ENCODE peak calls at places on chromosomes 7 and 10, in five cellular contexts. I is BE2C, Q is tibial artery, G is fibroblast of the aortic adventitia, C is ovary. U is an unnamed sample.

GRCh38 chr10:1174022-1174421 is 117.8 kb downstream of the WDR37 start:
- DNase-seq in Q (peak), C (no peak), G (no peak), I (no peak), U (no peak)

GRCh38 chr10:14667748-14668147 is 106.9 kb downstream of the FAM107B start:
- DNase-seq in C (no peak), I (no peak), Q (no peak), G (no peak), U (no peak)

GRCh38 chr7:131557521-131558385 is 1.3 kb upstream of the PODXL start:
- DNase-seq in C (peak), I (peak), G (peak), Q (peak), U (no peak)

GRCh38 chr7:134693256-134693655 is 46.6 kb downstream of the BPGM start:
- DNase-seq in G (peak), I (no peak), C (no peak), Q (peak), U (peak)

GRCh38 chr7:100588438-100588837 is 2.3 kb downstream of the FBXO24 start:
- DNase-seq in I (peak), C (no peak), Q (no peak), G (no peak), U (no peak)

GRCh38 chr10:6195376-6195775 is 7.4 kb upstream of the PFKFB3 start:
- DNase-seq in C (no peak), I (no peak), Q (peak), G (peak), U (no peak)

GRCh38 chr10:110498982-110499795 is 1.5 kb downstream of the DUSP5 start:
- DNase-seq in C (peak), Q (no peak), G (peak), I (peak), U (no peak)

GRCh38 chr10:122648599-122649428 is 50.8 kb downstream of the C10orf120 start:
- DNase-seq in C (no peak), Q (peak), G (peak), I (peak), U (no peak)

GRCh38 chr10:60422809-60423208 is 33.1 kb upstream of the ANK3 start:
- DNase-seq in I (no peak), Q (no peak), G (no peak), C (no peak), U (no peak)

GRCh38 chr10:97016728-97017473 is 168.9 kb downstream of the SLIT1 start:
- DNase-seq in Q (peak), I (no peak), G (no peak), C (no peak), U (no peak)

GRCh38 chr10:64537112-64537511 is 1015.9 kb downstream of the REEP3 start:
- DNase-seq in C (no peak), G (no peak), I (no peak), Q (no peak), U (no peak)

GRCh38 chr10:83166344-83166743 is 973.0 kb upstream of the GHITM start:
- DNase-seq in Q (no peak), G (no peak), C (no peak), I (peak), U (no peak)
- TF ChIP-seq CTCF in Q (no peak), G (no peak), C (no peak), I (peak), U (no peak)

DNA sequence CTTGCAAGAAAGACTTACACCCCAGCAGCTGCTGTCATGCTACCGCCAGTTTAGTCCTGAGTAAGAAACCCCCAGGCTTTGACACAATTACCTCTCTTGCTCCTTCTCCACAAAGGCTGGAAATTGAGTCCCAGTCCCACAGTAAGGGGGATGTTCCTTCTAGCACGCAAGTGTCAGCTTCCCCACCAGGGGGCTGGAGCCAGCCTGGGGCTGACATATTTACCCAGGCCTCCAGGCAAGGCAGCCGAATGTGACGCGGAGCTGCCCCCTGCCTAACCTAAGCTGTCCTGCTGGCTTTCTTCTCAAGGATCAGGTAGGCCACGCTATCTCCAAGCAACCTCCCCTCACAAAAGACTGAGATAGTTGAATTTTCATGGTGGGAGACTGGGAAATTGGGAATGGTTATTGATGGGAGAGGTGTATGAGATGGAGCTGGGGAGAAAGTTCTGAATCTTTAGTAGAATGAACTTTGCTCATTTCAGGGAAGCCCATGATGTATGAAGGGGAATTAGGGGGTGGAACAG is 19.2 kb upstream of the BMPER start:
- DNase-seq in G (no peak), Q (no peak), I (peak), C (no peak), U (no peak)
- TF ChIP-seq CTCF in G (peak), Q (peak), I (peak), C (no peak), U (peak)

GRCh38 chr7:75738975-75739795 is 444 bp upstream of the HIP1 start:
- DNase-seq in Q (peak), G (peak), I (peak), C (peak), U (peak)
- TF ChIP-seq CTCF in Q (peak), G (no peak), I (no peak), C (peak), U (no peak)

GRCh38 chr7:2605608-2606538 is 25.9 kb upstream of the TTYH3 start:
- DNase-seq in G (no peak), I (no peak), C (no peak), Q (peak), U (no peak)

GRCh38 chr7:2602736-2603387 is 28.9 kb upstream of the TTYH3 start:
- DNase-seq in I (no peak), G (no peak), C (no peak), Q (no peak), U (no peak)

GRCh38 chr7:2606539-2606936 is 25.2 kb upstream of the TTYH3 start:
- DNase-seq in I (peak), C (no peak), Q (no peak), G (no peak), U (no peak)

GRCh38 chr7:2603388-2603965 is 28.3 kb upstream of the TTYH3 start:
- DNase-seq in G (no peak), C (no peak), I (no peak), Q (no peak), U (no peak)

DNA sequence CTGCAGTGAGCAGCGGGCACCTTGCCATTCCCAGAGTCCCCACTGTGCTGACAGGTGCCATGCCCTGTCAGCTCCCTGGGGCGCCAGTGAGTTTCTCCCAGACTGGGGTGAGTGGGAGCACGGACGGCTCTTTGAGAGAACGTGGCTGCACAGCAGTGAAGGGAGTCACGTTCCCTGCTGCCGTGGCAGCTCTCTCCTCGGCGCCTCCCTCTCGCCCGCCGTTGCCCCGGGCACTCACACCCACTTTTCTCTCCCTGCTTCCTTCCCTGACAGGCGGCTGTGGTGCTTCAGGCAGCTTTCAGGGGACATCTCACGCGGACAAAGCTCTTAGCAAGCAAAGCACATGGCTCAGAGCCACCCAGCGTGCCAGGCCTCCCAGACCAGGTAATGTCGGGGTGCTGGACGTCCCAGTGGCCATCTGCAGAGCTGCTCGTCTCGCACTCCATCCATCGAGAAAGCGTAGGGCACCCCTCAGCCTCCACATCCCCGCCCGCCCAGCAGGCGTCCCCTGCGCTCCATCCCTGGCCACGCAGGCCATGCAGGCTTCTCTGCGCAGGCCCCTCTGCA is 27.1 kb upstream of the TTYH3 start:
- DNase-seq in Q (peak), I (no peak), G (no peak), C (no peak), U (no peak)
- TF ChIP-seq CTCF in Q (no peak), I (peak), G (no peak), C (no peak), U (no peak)

DNA sequence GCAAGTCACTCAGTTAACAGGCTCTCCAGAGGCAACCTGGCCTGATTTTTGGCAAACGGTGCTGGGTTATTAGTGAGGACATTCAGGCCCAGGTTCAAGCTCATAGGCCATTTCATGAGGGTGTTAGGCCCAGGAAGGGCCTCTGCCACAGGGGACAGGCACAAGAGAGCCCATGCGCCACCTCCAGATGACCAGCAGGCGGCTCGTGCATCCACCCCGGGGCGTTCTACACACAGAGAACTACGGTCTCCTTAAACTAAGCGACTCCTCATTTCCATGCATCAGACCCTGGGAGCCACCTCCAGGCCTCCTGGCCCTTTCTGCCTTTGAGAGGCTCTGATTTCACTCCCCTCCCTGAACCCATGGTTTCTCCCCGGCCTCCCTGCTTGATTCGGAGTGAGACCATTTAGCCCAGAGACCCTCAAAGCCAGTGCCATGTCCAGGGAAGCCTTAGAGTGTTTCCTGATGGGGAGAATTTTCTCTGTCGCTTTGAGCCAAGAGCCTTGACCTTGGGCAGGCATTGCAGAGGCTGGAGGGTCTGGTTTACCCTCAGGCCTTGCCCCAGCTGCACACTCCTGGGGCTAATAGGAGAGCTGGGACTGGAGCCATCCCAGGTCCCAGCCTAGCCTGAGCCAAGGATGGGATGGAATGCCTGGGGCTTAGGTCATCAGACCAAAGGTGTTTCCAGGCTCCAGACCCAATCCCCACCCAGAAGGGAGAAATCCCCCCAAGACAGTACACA is 188.0 kb downstream of the GRID1 start:
- DNase-seq in C (no peak), I (peak), Q (peak), G (no peak), U (no peak)
- TF ChIP-seq CTCF in C (no peak), I (peak), Q (no peak), G (peak), U (peak)

DNA sequence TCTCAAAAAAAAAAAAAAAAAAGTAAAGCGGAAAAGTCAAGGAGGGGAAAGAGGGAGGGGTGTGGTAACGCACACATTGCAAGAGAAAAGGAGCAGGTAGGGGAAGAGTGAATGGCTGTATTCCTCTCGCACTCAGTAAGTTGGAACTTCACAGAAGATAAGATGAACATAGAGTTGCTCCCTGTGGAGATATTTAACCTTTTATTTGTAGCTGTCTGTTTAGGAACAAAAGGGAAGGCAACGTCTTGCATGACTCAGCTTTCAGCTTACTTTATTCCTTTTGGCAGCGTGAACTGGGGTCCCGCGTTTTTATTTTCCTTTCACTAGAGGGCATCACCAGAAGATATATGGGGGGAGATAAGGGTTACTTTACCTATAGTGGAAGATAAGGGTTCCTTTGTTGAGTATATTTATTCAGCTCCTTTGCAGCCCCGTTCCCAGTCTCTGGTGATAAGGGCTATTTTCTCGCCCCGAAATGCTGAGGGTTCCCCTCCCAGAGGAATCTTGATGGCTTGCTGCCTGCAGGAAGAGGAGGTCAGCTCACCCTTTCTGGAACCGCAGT is 78.5 kb downstream of the APBB1IP start:
- DNase-seq in C (no peak), Q (no peak), G (peak), I (no peak), U (no peak)
- TF ChIP-seq CTCF in C (no peak), Q (no peak), G (no peak), I (no peak), U (no peak)